ENCODE peak calls at places on chromosomes 16 and 17, in nine cellular contexts. S is stomach; D is NCI-H524; E is CD8-positive, alpha-beta memory T cell; B is AG04449; H is germinal center; F is cardiac fibroblast; G is NCI-H1436; I is activated T-cell treated with anti-CD3 and anti-CD28 coated beads, Interleukin-2, amount 50 U/mL, for 48 hours. W is an unnamed sample.

GRCh38 chr17:82059272-82060000 is 6.2 kb downstream of the DUS1L start:
- DNase-seq in D (no peak), F (no peak), G (no peak), H (no peak), S (no peak), B (no peak), I (no peak), E (no peak), W (no peak)

GRCh38 chr17:61770752-61771533 is 92.4 kb downstream of the BRIP1 start:
- DNase-seq in H (no peak), B (peak; percentile 66), I (no peak), F (peak; percentile 85), S (no peak), D (no peak), E (no peak), G (no peak), W (no peak)

GRCh38 chr17:1055751-1056645 is 59.1 kb downstream of the TIMM22 start:
- DNase-seq in E (peak; percentile 20), I (peak; percentile 60), G (no peak), S (peak; percentile 63), F (peak; percentile 71), H (peak; percentile 68), B (no peak), D (peak; percentile 61), W (no peak)

GRCh38 chr16:10594312-10594950 is 14.0 kb upstream of the EMP2 start:
- DNase-seq in G (no peak), B (no peak), I (no peak), E (no peak), D (peak; percentile 26), H (peak; percentile 28), S (peak; percentile 79), F (no peak), W (no peak)

GRCh38 chr16:11989238-11990160 is 13.0 kb downstream of the SNX29 start:
- DNase-seq in I (no peak), B (no peak), E (no peak), G (no peak), H (no peak), S (no peak), F (peak; percentile 54), D (peak; percentile 82), W (no peak)

GRCh38 chr16:88113545-88114045 is 162.4 kb downstream of the BANP start:
- DNase-seq in B (no peak), D (no peak), G (no peak), I (no peak), E (no peak), H (no peak), S (no peak), F (no peak), W (no peak)

GRCh38 chr16:4814542-4815173 is 12.2 kb upstream of the ROGDI start:
- DNase-seq in D (no peak), H (no peak), I (no peak), G (no peak), E (no peak), B (no peak), F (no peak), S (no peak), W (no peak)

GRCh38 chr17:33218657-33219298 is 74.3 kb downstream of the ASIC2 start:
- DNase-seq in F (no peak), B (no peak), G (no peak), S (no peak), D (no peak), I (no peak), H (no peak), E (no peak), W (peak; percentile 47)

GRCh38 chr16:67562526-67562917 is at the start of gene CTCF:
- DNase-seq in G (peak; percentile 70), F (peak; percentile 81), I (no peak), H (peak; percentile 81), D (peak; percentile 86), B (no peak), S (peak; percentile 85), E (no peak), W (peak; percentile 58)

GRCh38 chr17:12959441-12959840 is 58.4 kb downstream of the ELAC2 start:
- DNase-seq in E (no peak), S (no peak), G (no peak), B (peak; percentile 51), D (no peak), F (peak; percentile 68), H (no peak), I (no peak), W (no peak)

GRCh38 chr16:70681382-70682238 is 4.2 kb downstream of the MTSS2 start:
- DNase-seq in S (no peak), E (no peak), F (no peak), G (no peak), H (no peak), B (no peak), I (no peak), D (no peak), W (no peak)

GRCh38 chr17:5912927-5913565 is 157.1 kb upstream of the WSCD1 start:
- DNase-seq in I (no peak), H (no peak), B (no peak), G (peak; percentile 48), S (no peak), D (no peak), E (no peak), F (no peak), W (no peak)

GRCh38 chr16:8966781-8967436 is 3.2 kb upstream of the USP7 start:
- DNase-seq in I (no peak), D (no peak), H (no peak), B (no peak), S (no peak), F (no peak), G (no peak), E (no peak), W (peak; percentile 41)

GRCh38 chr16:6694636-6695035 is 638.0 kb upstream of the RBFOX1 start:
- DNase-seq in I (no peak), B (no peak), H (no peak), D (no peak), S (no peak), E (no peak), G (no peak), F (no peak), W (no peak)

GRCh38 chr16:65617421-65617820 is 495.6 kb upstream of the CDH11 start:
- DNase-seq in I (no peak), F (no peak), E (no peak), D (no peak), H (no peak), S (no peak), B (no peak), G (no peak), W (no peak)

GRCh38 chr16:4320030-4320429 is 4.2 kb downstream of the GLIS2 start:
- DNase-seq in G (no peak), D (no peak), B (no peak), I (no peak), E (no peak), S (no peak), H (no peak), F (peak; percentile 46), W (no peak)

GRCh38 chr17:32386844-32387243 is 36.9 kb downstream of the ZNF207 start:
- DNase-seq in D (no peak), F (peak; percentile 36), E (no peak), H (no peak), G (no peak), S (no peak), B (no peak), I (no peak), W (no peak)

GRCh38 chr17:50482516-50482915 is 3.9 kb downstream of the RSAD1 start:
- DNase-seq in I (peak; percentile 88), B (peak; percentile 78), E (peak; percentile 62), G (peak; percentile 52), F (peak; percentile 98), H (peak; percentile 56), D (peak; percentile 84), S (peak; percentile 98), W (peak; percentile 98)

GRCh38 chr17:50163846-50164696 is 1.7 kb upstream of the SGCA start:
- DNase-seq in D (no peak), S (no peak), I (no peak), H (no peak), G (no peak), F (no peak), B (no peak), E (no peak), W (no peak)

GRCh38 chr16:21169249-21169981 is 10.9 kb downstream of the LDAF1 start:
- DNase-seq in H (no peak), S (no peak), E (no peak), D (no peak), B (no peak), F (peak; percentile 82), I (no peak), G (no peak), W (no peak)

GRCh38 chr16:13923703-13924298 is 3.8 kb downstream of the ERCC4 start:
- DNase-seq in E (peak; percentile 27), I (no peak), G (peak; percentile 48), H (peak; percentile 36), D (peak; percentile 61), B (no peak), S (no peak), F (peak; percentile 80), W (peak; percentile 50)

GRCh38 chr17:6531575-6531974 is 24.8 kb downstream of the PITPNM3 start:
- DNase-seq in G (no peak), D (no peak), H (no peak), E (no peak), S (no peak), F (no peak), I (no peak), B (no peak), W (no peak)

GRCh38 chr17:51166987-51167931 is 1.0 kb downstream of the NME2 start:
- DNase-seq in I (peak; percentile 85), E (peak; percentile 67), S (peak; percentile 53), F (peak; percentile 46), G (peak; percentile 55), B (no peak), H (peak; percentile 91), D (peak; percentile 69), W (peak; percentile 33)

GRCh38 chr17:64707077-64707591 is 45.0 kb upstream of the SMURF2 start:
- DNase-seq in F (peak; percentile 100), H (no peak), G (no peak), I (no peak), D (peak; percentile 3), S (peak; percentile 77), B (peak; percentile 96), E (no peak), W (peak; percentile 96)

GRCh38 chr17:80720624-80721577 is 176.3 kb downstream of the RPTOR start:
- DNase-seq in G (no peak), H (no peak), E (no peak), I (peak; percentile 72), F (peak; percentile 83), S (peak; percentile 37), B (no peak), D (peak; percentile 33), W (peak; percentile 79)

GRCh38 chr16:57610611-57611010 is 17.8 kb upstream of the ADGRG1 start:
- DNase-seq in H (no peak), D (no peak), E (no peak), I (no peak), B (no peak), G (no peak), S (no peak), F (no peak), W (no peak)

GRCh38 chr17:59829217-59830006 is 63.3 kb downstream of the TUBD1 start:
- DNase-seq in B (peak; percentile 98), G (peak; percentile 90), D (peak; percentile 97), S (no peak), H (peak; percentile 61), F (peak; percentile 99), I (no peak), E (no peak), W (peak; percentile 99)

GRCh38 chr17:61221597-61222471 is 177.8 kb upstream of the TBX2 start:
- DNase-seq in I (no peak), B (no peak), G (no peak), S (no peak), E (peak; percentile 26), D (no peak), F (no peak), H (no peak), W (peak; percentile 18)

GRCh38 chr17:82803606-82804005 is 36.2 kb downstream of the ZNF750 start:
- DNase-seq in E (no peak), B (no peak), D (no peak), F (no peak), H (no peak), G (no peak), S (no peak), I (no peak), W (no peak)

GRCh38 chr16:64641343-64641742 is 480.5 kb downstream of the CDH11 start:
- DNase-seq in S (no peak), B (no peak), G (no peak), I (no peak), D (no peak), F (no peak), H (no peak), E (no peak), W (no peak)

GRCh38 chr17:45394913-45395568 is 37.6 kb downstream of the ARHGAP27 start:
- DNase-seq in G (peak; percentile 66), D (peak; percentile 85), I (peak; percentile 56), S (peak; percentile 63), H (peak; percentile 69), E (peak; percentile 41), F (peak; percentile 89), B (no peak), W (peak; percentile 69)